ENCODE peak calls at places on chromosomes 7 and 10, in seven cellular contexts. V is fibroblast of lung, K is GM23248, X is MM.1S, T is K562, J is A673, M is mammary epithelial cell. Z is an unnamed sample.

GRCh38 chr10:124223001-124223710 is 129.8 kb upstream of the CHST15 start:
- DNase-seq in J (no peak), M (no peak), T (no peak), X (no peak), K (no peak), V (no peak), Z (no peak)

GRCh38 chr7:5627745-5628547 is 153.5 kb downstream of the RNF216 start:
- DNase-seq in T (no peak), J (no peak), M (no peak), X (no peak), V (no peak), K (no peak), Z (no peak)

GRCh38 chr10:48554246-48554645 is 50.6 kb downstream of the ARHGAP22 start:
- DNase-seq in M (no peak), V (no peak), K (no peak), X (no peak), T (no peak), J (no peak), Z (no peak)

GRCh38 chr7:229184-229964 is 37.0 kb downstream of the FAM20C start:
- DNase-seq in T (no peak), M (no peak), X (no peak), J (no peak), V (peak; percentile 97), K (peak; percentile 97), Z (no peak)

GRCh38 chr7:87831127-87831526 is 45.0 kb downstream of the SLC25A40 start:
- DNase-seq in T (no peak), V (peak; percentile 68), J (no peak), X (no peak), K (no peak), M (no peak), Z (no peak)

GRCh38 chr7:3648276-3648675 is 347.2 kb downstream of the SDK1 start:
- DNase-seq in T (no peak), X (no peak), M (peak; percentile 26), K (no peak), V (no peak), J (no peak), Z (no peak)

GRCh38 chr7:151089893-151090730 is 3.8 kb downstream of the AGAP3 start:
- DNase-seq in V (no peak), K (peak; percentile 57), M (no peak), J (no peak), T (no peak), X (no peak), Z (no peak)

GRCh38 chr7:135716677-135717238 is 11.2 kb downstream of the SLC13A4 start:
- DNase-seq in T (no peak), M (peak; percentile 7), V (peak; percentile 94), X (no peak), J (peak; percentile 96), K (peak; percentile 87), Z (no peak)

GRCh38 chr7:51228386-51228958 is 88.1 kb downstream of the COBL start:
- DNase-seq in J (no peak), K (no peak), V (no peak), T (no peak), M (no peak), X (no peak), Z (no peak)

GRCh38 chr7:51227861-51228260 is 88.7 kb downstream of the COBL start:
- DNase-seq in J (no peak), K (no peak), V (no peak), M (no peak), X (no peak), T (no peak), Z (no peak)

GRCh38 chr7:51226042-51226755 is 90.4 kb downstream of the COBL start:
- DNase-seq in V (no peak), J (no peak), K (peak; percentile 7), T (no peak), X (no peak), M (peak; percentile 50), Z (no peak)

GRCh38 chr7:51224811-51225581 is 91.6 kb downstream of the COBL start:
- DNase-seq in M (peak; percentile 48), V (no peak), T (peak; percentile 20), J (no peak), X (no peak), K (peak; percentile 6), Z (peak; percentile 76)

DNA sequence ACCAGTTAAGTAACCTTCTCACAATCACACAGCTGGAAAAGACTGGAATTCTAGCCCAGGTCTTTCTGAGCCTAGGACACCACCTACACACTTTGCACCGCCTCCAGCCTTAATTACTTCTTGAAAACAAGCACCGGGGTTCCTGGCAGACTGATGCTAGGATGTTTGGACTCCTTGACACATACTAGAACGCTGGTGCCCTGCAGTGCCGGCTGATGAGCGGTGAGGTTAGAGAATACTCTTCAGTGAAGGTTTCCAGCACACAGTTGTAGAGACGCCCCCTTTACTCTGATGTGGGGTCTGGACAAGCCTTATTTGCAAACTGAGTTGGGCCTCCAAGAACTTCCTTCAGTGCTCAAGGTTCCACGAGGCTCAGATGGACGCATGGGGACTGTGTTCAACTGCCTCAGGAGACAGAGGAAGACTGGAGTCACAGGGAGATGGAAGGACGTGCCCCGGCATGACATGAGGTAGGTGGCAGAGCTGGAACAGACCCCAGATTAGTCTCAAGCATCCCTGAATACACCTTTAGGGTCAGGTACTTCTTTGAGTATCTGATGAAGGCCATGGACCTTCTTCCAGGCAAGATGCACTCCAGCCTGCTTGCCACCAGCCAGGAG is 89.6 kb downstream of the COBL start:
- DNase-seq in V (no peak), X (no peak), M (no peak), T (no peak), J (no peak), K (no peak), Z (no peak)
- TF ChIP-seq EZH2 in V (no peak), X (no peak), M (no peak), T (no peak), J (no peak), K (no peak), Z (no peak)

GRCh38 chr7:157718303-157719007 is 381.7 kb downstream of the DNAJB6 start:
- DNase-seq in J (no peak), M (no peak), V (no peak), K (no peak), X (no peak), T (no peak), Z (no peak)

GRCh38 chr7:157719008-157719682 is 382.3 kb downstream of the DNAJB6 start:
- DNase-seq in V (no peak), J (no peak), M (no peak), T (no peak), X (no peak), K (no peak), Z (no peak)

GRCh38 chr7:157715071-157715937 is 378.5 kb downstream of the DNAJB6 start:
- DNase-seq in X (no peak), K (no peak), T (peak; percentile 30), V (no peak), J (no peak), M (no peak), Z (no peak)

GRCh38 chr7:157715938-157716280 is 379.1 kb downstream of the DNAJB6 start:
- DNase-seq in K (no peak), X (no peak), M (no peak), V (no peak), T (no peak), J (no peak), Z (no peak)

GRCh38 chr7:157717211-157718174 is 380.7 kb downstream of the DNAJB6 start:
- DNase-seq in V (no peak), M (no peak), J (no peak), X (no peak), K (no peak), T (no peak), Z (no peak)
- TF ChIP-seq EZH2 in V (no peak), M (no peak), J (no peak), X (no peak), K (no peak), T (no peak), Z (no peak)

DNA sequence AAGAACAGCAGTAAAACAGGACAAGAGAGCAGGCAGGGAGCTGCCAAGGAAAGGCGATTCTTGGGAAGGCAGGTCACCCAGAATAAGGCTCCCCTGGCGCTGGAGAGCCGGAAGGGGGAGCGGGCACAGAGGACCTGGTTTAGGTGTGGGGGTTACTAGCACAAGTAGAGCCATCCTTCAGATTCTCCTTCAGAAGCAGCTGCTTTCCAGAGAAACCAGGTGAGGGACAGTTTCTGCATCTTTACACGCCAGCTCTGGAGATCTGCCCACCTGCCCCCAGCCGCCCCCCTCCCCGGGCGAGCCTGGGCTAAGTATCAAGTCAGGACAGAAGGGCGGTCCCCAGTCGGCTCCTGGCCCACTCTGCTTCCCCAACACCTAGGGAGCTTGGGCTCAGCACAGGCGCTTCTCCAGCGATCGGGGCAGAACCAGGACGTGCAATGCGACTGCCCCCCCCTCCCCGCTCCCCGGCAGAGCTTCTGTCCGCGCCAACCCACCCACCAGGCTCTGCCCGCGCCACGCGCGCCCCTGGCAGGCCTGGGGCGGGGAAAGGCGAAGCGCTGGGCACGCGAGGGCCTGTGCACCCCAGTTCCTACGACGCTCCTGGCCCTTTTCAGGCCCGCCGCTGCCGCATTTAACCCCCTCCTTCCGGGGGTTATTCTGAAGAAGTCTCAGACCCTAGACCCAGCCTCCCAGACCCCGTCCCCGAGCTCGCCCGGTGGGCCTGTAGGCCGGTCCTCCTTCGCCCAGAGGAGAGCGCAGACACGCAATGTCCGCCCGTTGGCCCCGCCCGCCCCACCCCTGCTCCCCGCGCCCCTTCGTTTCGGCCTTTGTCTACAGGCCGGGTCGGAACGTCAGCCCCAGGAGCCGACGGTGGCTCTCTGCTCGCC is 4.4 kb upstream of the EN2 start:
- DNase-seq in V (no peak), J (no peak), M (no peak), T (no peak), K (no peak), X (no peak), Z (peak; percentile 62)
- TF ChIP-seq EZH2 in V (no peak), J (peak; percentile 6), M (peak; percentile 33), T (no peak), K (no peak), X (no peak), Z (peak; percentile 53)

GRCh38 chr7:108455524-108455832 is 758 bp downstream of the NRCAM start:
- DNase-seq in V (no peak), X (no peak), K (no peak), M (no peak), J (no peak), T (no peak), Z (no peak)

GRCh38 chr7:108454317-108454673 is 1.9 kb downstream of the NRCAM start:
- DNase-seq in M (no peak), T (no peak), K (no peak), J (no peak), X (no peak), V (no peak), Z (no peak)

GRCh38 chr7:108453320-108453719 is 2.9 kb downstream of the NRCAM start:
- DNase-seq in K (no peak), X (no peak), T (no peak), V (no peak), M (no peak), J (no peak), Z (no peak)

GRCh38 chr7:108455833-108456677 is at the start of gene NRCAM:
- DNase-seq in V (peak; percentile 46), K (peak; percentile 59), T (peak; percentile 60), J (peak; percentile 93), X (no peak), M (peak; percentile 54), Z (peak; percentile 97)

DNA sequence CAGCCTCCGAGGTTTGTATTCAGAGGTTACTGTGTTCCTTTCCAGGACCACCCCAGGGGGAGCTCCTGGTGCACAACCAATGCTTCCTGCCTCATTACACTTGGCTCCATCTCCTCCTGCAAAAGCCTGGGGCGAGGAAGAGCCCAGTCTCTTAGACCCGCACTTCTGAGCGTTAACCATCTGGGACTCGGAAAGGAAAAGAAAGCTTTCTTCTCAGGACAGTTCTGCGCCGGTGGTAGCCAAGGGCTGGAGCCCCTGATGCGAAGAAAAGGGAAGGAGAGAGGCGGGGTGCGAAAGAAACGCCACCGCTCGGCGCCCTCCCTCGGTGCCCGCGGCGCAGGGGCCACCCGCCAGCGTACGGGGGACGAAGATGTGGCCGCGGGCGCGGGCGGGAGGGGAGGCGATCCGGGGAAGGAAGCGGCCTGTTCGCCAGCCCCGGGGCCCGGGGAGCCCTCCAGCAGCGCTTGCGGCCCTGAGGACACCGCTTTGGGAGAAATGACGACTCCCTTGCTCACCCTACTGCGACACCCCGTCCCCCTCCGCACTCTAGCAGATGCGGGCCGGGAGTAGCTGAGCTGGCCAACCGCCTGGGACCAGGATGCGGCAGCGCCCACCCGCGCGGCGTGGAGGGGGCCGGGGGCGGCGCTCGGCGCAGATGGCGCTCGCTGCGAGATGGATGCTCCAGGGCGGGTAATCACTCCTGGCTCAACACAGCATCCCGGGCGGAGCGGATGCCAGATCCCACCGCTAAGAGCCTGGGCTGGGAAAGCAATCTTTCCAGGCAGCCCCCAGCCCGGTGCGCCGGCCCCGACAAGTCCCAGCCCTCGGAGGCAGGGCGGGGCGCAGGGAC is 1.3 kb downstream of the NRCAM start:
- DNase-seq in T (no peak), X (no peak), V (peak; percentile 44), K (peak; percentile 48), J (peak; percentile 88), M (peak; percentile 32), Z (peak; percentile 70)
- TF ChIP-seq EZH2 in T (no peak), X (no peak), V (no peak), K (no peak), J (no peak), M (no peak), Z (peak; percentile 57)

Z was measured in GM23338.